ENCODE peak calls at places on chromosome 1, in seven cellular contexts. P is PC-3, E is IMR-90, H is HCT116, D is neural progenitor cell, O is HAP-1, X is ascending aorta. V is an unnamed sample.
A peak's percentile ranks its signal among the peaks of the same experiment; 100 is the strongest.

GRCh38 chr1:53554592-53555305 is 95.5 kb downstream of the DMRTB1 start:
- DNase-seq in P (no peak), E (no peak), H (no peak), D (no peak), O (peak; percentile 1), X (no peak), V (no peak)

GRCh38 chr1:154802336-154803003 is 67.6 kb downstream of the KCNN3 start:
- DNase-seq in P (no peak), E (no peak), H (no peak), D (no peak), O (no peak), X (no peak), V (no peak)

GRCh38 chr1:163875214-163875926 is 553.6 kb downstream of the NUF2 start:
- DNase-seq in P (no peak), E (peak; percentile 22), H (no peak), D (peak; percentile 13), O (peak; percentile 66), X (no peak), V (peak; percentile 4)

GRCh38 chr1:145960468-145961108 is 2.8 kb upstream of the LIX1L start:
- DNase-seq in P (peak; percentile 46), E (peak; percentile 51), H (no peak), D (peak; percentile 90), O (peak; percentile 92), X (peak; percentile 39), V (peak; percentile 46)

GRCh38 chr1:7379445-7379971 is 391.6 kb upstream of the VAMP3 start:
- DNase-seq in P (peak; percentile 45), E (peak; percentile 83), H (no peak), D (peak; percentile 80), O (no peak), X (no peak), V (no peak)

GRCh38 chr1:38029081-38029681 is 16.6 kb downstream of the UTP11 start:
- DNase-seq in P (no peak), E (no peak), H (no peak), D (peak; percentile 90), O (peak; percentile 63), X (no peak), V (no peak)

GRCh38 chr1:23799570-23800395 is 771 bp downstream of the GALE start:
- DNase-seq in P (peak; percentile 91), E (peak; percentile 56), H (peak; percentile 77), D (peak; percentile 75), O (peak; percentile 56), X (no peak), V (peak; percentile 93)

GRCh38 chr1:109649380-109649987 is 6.4 kb upstream of the GSTM4 start:
- DNase-seq in P (peak; percentile 37), E (peak; percentile 43), H (peak; percentile 18), D (no peak), O (no peak), X (no peak), V (no peak)

GRCh38 chr1:26996024-26996423 is 2.5 kb downstream of the TRNP1 start:
- DNase-seq in P (peak; percentile 71), E (peak; percentile 58), H (no peak), D (no peak), O (no peak), X (no peak), V (no peak)

GRCh38 chr1:55981015-55981635 is 598.2 kb downstream of the PLPP3 start:
- DNase-seq in P (no peak), E (no peak), H (no peak), D (no peak), O (no peak), X (no peak), V (no peak)

GRCh38 chr1:2546515-2547209 is 9.5 kb upstream of the TNFRSF14 start:
- DNase-seq in P (peak; percentile 98), E (peak; percentile 61), H (peak; percentile 85), D (peak; percentile 94), O (peak; percentile 92), X (peak; percentile 80), V (peak; percentile 93)

GRCh38 chr1:2545754-2546514 is 10.2 kb upstream of the TNFRSF14 start:
- DNase-seq in P (peak; percentile 95), E (peak; percentile 66), H (peak; percentile 82), D (peak; percentile 98), O (peak; percentile 96), X (peak; percentile 71), V (peak; percentile 87)

GRCh38 chr1:2547210-2548067 is 8.7 kb upstream of the TNFRSF14 start:
- DNase-seq in P (peak; percentile 32), E (no peak), H (no peak), D (peak; percentile 49), O (no peak), X (no peak), V (no peak)

GRCh38 chr1:2544875-2545638 is 11.1 kb upstream of the TNFRSF14 start:
- DNase-seq in P (no peak), E (no peak), H (no peak), D (peak; percentile 95), O (peak; percentile 70), X (no peak), V (no peak)

DNA sequence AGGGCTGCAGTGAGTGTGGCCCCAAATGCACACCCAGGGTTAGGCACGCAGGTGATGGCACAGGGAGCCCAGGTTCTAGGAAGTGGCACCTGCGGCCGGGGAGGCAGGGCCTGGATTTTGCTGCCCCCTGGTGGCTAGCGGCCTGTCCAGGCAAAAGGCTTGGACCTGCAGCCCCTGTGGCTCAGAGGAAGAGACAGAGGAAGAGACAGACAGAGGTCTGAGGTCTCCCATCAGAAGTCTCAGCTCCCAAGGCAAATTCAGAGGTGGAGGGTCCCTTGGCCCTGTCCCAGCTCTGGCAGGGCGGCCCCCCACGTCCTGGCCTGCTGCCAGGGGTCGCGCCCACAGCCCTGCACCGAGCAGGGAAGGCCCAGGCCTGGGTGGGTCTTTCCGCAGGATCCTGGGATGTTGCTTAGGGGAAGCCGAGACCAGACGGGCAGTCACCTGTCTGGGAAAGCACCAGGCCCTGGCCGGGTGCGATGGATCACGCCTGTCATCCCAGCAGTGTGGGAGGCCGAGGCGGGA is 8.0 kb upstream of the TNFRSF14 start:
- DNase-seq in P (peak; percentile 92), E (peak; percentile 56), H (peak; percentile 70), D (peak; percentile 88), O (peak; percentile 89), X (peak; percentile 49), V (peak; percentile 88)
- H3K4me1 ChIP-seq in P (peaks cover 22% of the 10 kb centered on the region), E (peaks cover 10% of the 10 kb centered on the region), H (peaks cover 24% of the 10 kb centered on the region), D (peaks cover 40% of the 10 kb centered on the region), O (peaks cover 43% of the 10 kb centered on the region), X (peaks cover 13% of the 10 kb centered on the region), V (peaks cover 6% of the 10 kb centered on the region)

DNA sequence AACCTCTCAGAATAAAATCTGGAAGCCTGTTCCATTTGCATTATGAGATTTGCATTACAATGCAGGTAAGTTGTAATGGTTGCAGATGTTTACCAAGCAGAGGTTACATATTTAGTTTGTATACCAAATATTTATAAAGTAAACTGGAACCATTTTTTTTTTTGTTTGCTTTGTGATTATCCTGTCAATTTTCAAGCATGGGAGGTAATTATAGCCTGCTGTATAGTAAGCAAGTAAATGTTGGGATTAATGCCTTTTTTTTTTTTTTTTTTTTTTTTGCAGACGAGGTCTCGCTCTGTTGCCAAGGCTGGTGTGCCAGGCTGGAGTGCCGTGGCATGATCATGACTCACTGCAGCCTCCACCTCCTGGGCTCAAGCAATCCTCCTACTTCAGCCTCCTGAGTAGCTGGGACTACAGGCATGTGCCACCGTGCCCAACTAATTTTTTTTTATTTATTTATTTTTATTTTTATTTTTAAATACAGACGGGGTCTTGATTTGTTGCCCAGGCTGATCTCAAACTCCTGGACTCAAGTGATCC is 21.0 kb downstream of the NFYC start:
- DNase-seq in P (peak; percentile 16), E (no peak), H (no peak), D (no peak), O (no peak), X (no peak), V (no peak)
- H3K4me3 ChIP-seq in P (peak overlapping the region; percentile 73), E (no peak overlapping the region), H (no peak overlapping the region), D (peak overlapping the region; percentile 75), O (no peak overlapping the region), X (no peak overlapping the region), V (no peak overlapping the region)

GRCh38 chr1:11942280-11942679 is 7.8 kb downstream of the PLOD1 start:
- DNase-seq in P (no peak), E (no peak), H (no peak), D (no peak), O (no peak), X (no peak), V (no peak)

GRCh38 chr1:11940260-11940921 is 5.9 kb downstream of the PLOD1 start:
- DNase-seq in P (no peak), E (peak; percentile 13), H (no peak), D (no peak), O (no peak), X (no peak), V (peak; percentile 95)

GRCh38 chr1:11944358-11944981 is 10.0 kb downstream of the PLOD1 start:
- DNase-seq in P (no peak), E (no peak), H (no peak), D (peak; percentile 53), O (no peak), X (no peak), V (no peak)

GRCh38 chr1:11946647-11947046 is 12.1 kb downstream of the PLOD1 start:
- DNase-seq in P (no peak), E (no peak), H (no peak), D (no peak), O (no peak), X (no peak), V (no peak)

DNA sequence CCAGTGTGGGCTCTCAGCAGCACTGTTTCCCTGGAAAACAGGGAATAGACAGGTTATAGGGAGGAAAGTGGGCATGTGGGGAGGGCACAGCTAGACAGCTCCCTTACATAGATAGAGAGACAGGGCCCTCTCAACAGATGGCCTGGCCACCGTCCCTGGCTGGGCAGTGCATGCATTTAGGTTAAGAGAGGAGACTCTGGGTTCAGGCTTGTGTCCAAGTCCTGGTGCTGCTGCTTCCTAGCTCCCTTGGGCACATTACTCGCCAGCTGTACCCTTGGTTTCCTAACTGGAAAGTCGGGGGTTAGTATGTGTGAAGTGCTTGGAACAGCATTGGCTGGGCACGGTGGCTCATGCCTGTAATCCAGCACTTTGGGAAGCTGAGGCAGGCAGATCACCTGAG is 9.1 kb downstream of the PLOD1 start:
- DNase-seq in P (no peak), E (no peak), H (no peak), D (no peak), O (no peak), X (no peak), V (no peak)
- H3K4me1 ChIP-seq in P (peaks cover 8% of the 10 kb centered on the region), E (peaks cover 5% of the 10 kb centered on the region), H (peaks cover 54% of the 10 kb centered on the region), D (peaks cover 5% of the 10 kb centered on the region), O (no peaks in the 10 kb centered on the region), X (no peaks in the 10 kb centered on the region), V (no peaks in the 10 kb centered on the region)

GRCh38 chr1:205059660-205060059 is 16.6 kb downstream of the CNTN2 start:
- DNase-seq in P (no peak), E (no peak), H (no peak), D (no peak), O (no peak), X (no peak), V (no peak)
- H3K4me3 ChIP-seq in P (no peak overlapping the region), E (no peak overlapping the region), H (no peak overlapping the region), D (no peak overlapping the region), O (no peak overlapping the region), X (no peak overlapping the region), V (no peak overlapping the region)

GRCh38 chr1:93661829-93662474 is 19.7 kb downstream of the BCAR3 start:
- DNase-seq in P (peak; percentile 71), E (peak; percentile 89), H (no peak), D (no peak), O (no peak), X (no peak), V (no peak)
- H3K4me1 ChIP-seq in P (peaks cover 60% of the 10 kb centered on the region), E (peaks cover 50% of the 10 kb centered on the region), H (peaks cover 50% of the 10 kb centered on the region), D (peaks cover 19% of the 10 kb centered on the region), O (no peaks in the 10 kb centered on the region), X (peaks cover 7% of the 10 kb centered on the region), V (peaks cover 2% of the 10 kb centered on the region)